ENCODE peak calls at places on chromosomes 3 and 15, in seven cellular contexts. Z, W, U, Y, T, F and D are unnamed samples.
A peak's percentile ranks its signal among the peaks of the same experiment; 100 is the strongest.

GRCh38 chr3:138186803-138187295 is 252 bp upstream of the ARMC8 start:
- DNase-seq in Z (peak; percentile 83), W (no peak), U (no peak), Y (no peak), T (peak; percentile 87), F (no peak), D (no peak)

GRCh38 chr3:20396335-20396734 is 210.3 kb upstream of the SGO1 start:
- DNase-seq in Z (no peak), W (no peak), U (no peak), Y (no peak), T (no peak), F (no peak), D (no peak)

GRCh38 chr3:48564022-48564421 is 441 bp upstream of the UCN2 start:
- DNase-seq in Z (peak; percentile 62), W (no peak), U (no peak), Y (no peak), T (no peak), F (peak; percentile 30), D (peak; percentile 81)

GRCh38 chr15:33915571-33916407 is 52.5 kb upstream of the CHRM5 start:
- DNase-seq in Z (no peak), W (peak; percentile 53), U (no peak), Y (no peak), T (peak; percentile 57), F (peak; percentile 44), D (no peak)

GRCh38 chr3:112653881-112654300 is 12.9 kb upstream of the CCDC80 start:
- DNase-seq in Z (peak; percentile 98), W (no peak), U (no peak), Y (no peak), T (no peak), F (peak; percentile 80), D (peak; percentile 81)

GRCh38 chr15:69497634-69498033 is 45.0 kb downstream of the RPLP1 start:
- DNase-seq in Z (no peak), W (no peak), U (no peak), Y (no peak), T (no peak), F (no peak), D (no peak)

GRCh38 chr15:85479071-85479647 is 98.8 kb downstream of the AKAP13 start:
- DNase-seq in Z (peak; percentile 62), W (peak; percentile 88), U (no peak), Y (peak; percentile 3), T (no peak), F (no peak), D (peak; percentile 65)

GRCh38 chr15:87287156-87287555 is 969.4 kb downstream of the NTRK3 start:
- DNase-seq in Z (peak; percentile 0), W (no peak), U (no peak), Y (no peak), T (no peak), F (peak; percentile 50), D (peak; percentile 87)

GRCh38 chr15:73326157-73326556 is 42.6 kb downstream of the HCN4 start:
- DNase-seq in Z (no peak), W (peak; percentile 3), U (no peak), Y (no peak), T (no peak), F (no peak), D (no peak)

GRCh38 chr3:5813521-5813920 is 626.0 kb downstream of the EDEM1 start:
- DNase-seq in Z (no peak), W (no peak), U (no peak), Y (no peak), T (no peak), F (no peak), D (no peak)
- H2AK5ac ChIP-seq in Z (no peak overlapping the region), W (no peak overlapping the region), U (no peak overlapping the region), Y (no peak overlapping the region), T (no peak overlapping the region), F (no peak overlapping the region), D (no peak overlapping the region)

GRCh38 chr3:1532935-1533606 is 440.2 kb downstream of the CNTN6 start:
- DNase-seq in Z (no peak), W (no peak), U (no peak), Y (no peak), T (no peak), F (no peak), D (no peak)

GRCh38 chr3:1531981-1532380 is 439.2 kb downstream of the CNTN6 start:
- DNase-seq in Z (no peak), W (no peak), U (no peak), Y (no peak), T (no peak), F (no peak), D (no peak)

GRCh38 chr3:1528621-1529020 is 435.8 kb downstream of the CNTN6 start:
- DNase-seq in Z (no peak), W (no peak), U (no peak), Y (no peak), T (no peak), F (no peak), D (no peak)

GRCh38 chr3:1527780-1528179 is 435.0 kb downstream of the CNTN6 start:
- DNase-seq in Z (no peak), W (no peak), U (no peak), Y (no peak), T (no peak), F (no peak), D (no peak)

GRCh38 chr3:1529666-1530065 is 436.8 kb downstream of the CNTN6 start:
- DNase-seq in Z (no peak), W (no peak), U (no peak), Y (no peak), T (no peak), F (no peak), D (no peak)
- H3K23ac ChIP-seq in Z (no peak overlapping the region), W (no peak overlapping the region), U (no peak overlapping the region), Y (no peak overlapping the region), T (no peak overlapping the region), F (no peak overlapping the region), D (no peak overlapping the region)

DNA sequence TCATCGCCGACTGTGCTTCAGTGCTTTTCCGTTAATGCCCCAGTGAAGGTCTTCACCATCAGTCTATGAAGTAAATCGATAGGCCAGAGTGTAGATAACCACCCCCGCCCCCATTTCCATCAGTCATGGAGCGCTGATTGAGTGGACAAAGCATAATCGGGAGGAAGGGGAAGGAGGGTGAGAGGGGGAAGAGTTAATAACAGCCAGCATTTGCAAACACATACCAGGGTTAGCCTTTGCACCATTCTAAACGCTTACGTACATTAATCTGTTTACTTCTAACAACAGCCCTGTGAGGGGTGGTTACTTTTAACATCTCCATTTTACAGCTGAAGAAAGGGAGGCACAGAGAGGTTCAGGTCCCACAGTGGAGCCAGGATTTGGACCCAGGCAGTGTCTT is 26.8 kb downstream of the EDEM1 start:
- DNase-seq in Z (no peak), W (no peak), U (no peak), Y (no peak), T (no peak), F (no peak), D (no peak)
- H2BK120ac ChIP-seq in Z (no peak overlapping the region), W (no peak overlapping the region), U (no peak overlapping the region), Y (peak overlapping the region; percentile 20), T (no peak overlapping the region), F (no peak overlapping the region), D (no peak overlapping the region)

DNA sequence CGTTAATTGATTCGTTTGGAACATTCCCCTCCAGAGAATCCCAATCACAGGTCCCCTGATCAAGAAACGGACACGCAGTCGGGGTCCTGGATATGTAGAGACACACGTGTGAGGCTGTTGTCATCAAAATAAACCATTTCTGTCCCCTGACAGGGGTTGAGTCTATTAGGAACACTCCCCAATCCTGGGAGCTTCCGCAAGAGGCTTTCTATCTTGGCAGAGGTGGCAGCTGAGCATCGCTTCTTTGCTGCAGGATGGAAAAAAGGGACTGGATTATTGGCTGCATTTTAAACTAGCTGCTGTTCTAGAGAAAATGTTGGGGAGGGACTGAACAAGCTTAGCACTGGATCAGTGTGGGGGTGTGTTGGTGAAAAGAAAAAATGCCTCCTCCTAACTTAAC is 2.5 kb upstream of the CNTN4 start:
- DNase-seq in Z (no peak), W (no peak), U (no peak), Y (no peak), T (no peak), F (no peak), D (no peak)
- H2AK5ac ChIP-seq in Z (no peak overlapping the region), W (no peak overlapping the region), U (no peak overlapping the region), Y (no peak overlapping the region), T (no peak overlapping the region), F (no peak overlapping the region), D (no peak overlapping the region)

DNA sequence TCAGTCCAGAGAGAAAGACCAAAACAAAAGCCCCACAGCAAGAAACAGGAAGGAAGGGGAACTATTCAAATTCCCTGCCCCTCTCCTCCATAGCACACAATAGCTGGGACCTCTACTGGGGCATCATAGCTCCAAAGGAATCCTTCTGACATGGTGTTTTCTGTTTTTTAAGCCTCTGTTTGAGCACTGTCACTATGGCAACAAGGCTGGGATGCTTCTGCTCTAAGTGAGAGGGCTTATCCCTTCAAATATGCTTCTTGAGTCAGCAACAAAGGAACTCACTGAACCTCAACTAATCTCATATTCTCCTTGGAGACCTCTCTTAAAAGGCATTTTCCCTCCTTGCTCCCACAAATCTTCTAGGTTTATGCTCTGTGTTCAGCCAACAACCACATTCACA is 40.5 kb downstream of the MYLK start:
- DNase-seq in Z (peak; percentile 72), W (peak; percentile 85), U (peak; percentile 95), Y (no peak), T (no peak), F (no peak), D (peak; percentile 82)
- H3K23ac ChIP-seq in Z (peak overlapping the region; percentile 4), W (no peak overlapping the region), U (no peak overlapping the region), Y (no peak overlapping the region), T (no peak overlapping the region), F (no peak overlapping the region), D (no peak overlapping the region)

DNA sequence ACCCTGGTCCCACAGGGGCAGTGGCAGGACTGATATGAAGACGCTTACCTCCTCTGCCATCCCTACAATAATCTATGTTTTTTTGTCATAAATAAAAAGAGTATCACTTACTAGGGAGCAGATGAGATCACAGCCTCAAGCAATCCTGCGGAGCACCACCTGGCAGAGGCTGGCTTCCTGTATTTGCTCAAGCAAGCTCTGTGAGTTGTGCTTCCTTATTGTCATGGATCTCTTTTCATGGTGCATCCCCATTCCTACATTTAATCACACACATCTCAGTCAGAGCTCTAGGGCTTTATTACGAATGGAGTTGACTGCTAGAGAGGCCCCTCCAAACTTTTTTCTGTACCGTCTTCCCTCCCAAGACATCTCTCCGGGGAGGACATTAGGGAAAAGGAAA is 186.0 kb downstream of the UBE2E2 start:
- DNase-seq in Z (no peak), W (peak; percentile 36), U (no peak), Y (peak; percentile 43), T (peak; percentile 73), F (no peak), D (no peak)
- H2BK120ac ChIP-seq in Z (no peak overlapping the region), W (no peak overlapping the region), U (no peak overlapping the region), Y (no peak overlapping the region), T (no peak overlapping the region), F (no peak overlapping the region), D (no peak overlapping the region)